ENCODE peak calls at places on chromosomes 12 and 14, in four cellular contexts. K, C, I and F are unnamed samples.

GRCh38 chr14:93743270-93744060 is 44.8 kb downstream of the PRIMA1 start:
- DNase-seq in C (no peak), I (no peak), K (no peak), F (no peak)

GRCh38 chr12:9221476-9221875 is 13.3 kb upstream of the PZP start:
- DNase-seq in C (no peak), I (no peak), K (no peak), F (no peak)

GRCh38 chr14:37600880-37601741 is 5.7 kb downstream of the TTC6 start:
- DNase-seq in I (no peak), C (no peak), K (no peak), F (no peak)

GRCh38 chr14:90500665-90501370 is 104.0 kb downstream of the CALM1 start:
- DNase-seq in I (no peak), K (no peak), C (no peak), F (no peak)

GRCh38 chr12:94761559-94761958 is 111.2 kb upstream of the TMCC3 start:
- DNase-seq in K (peak), I (peak), C (no peak), F (no peak)

GRCh38 chr14:105076805-105077648 is 11.8 kb upstream of the GPR132 start:
- DNase-seq in K (no peak), C (peak), I (no peak), F (no peak)

GRCh38 chr12:3553221-3553620 is 62.2 kb downstream of the PRMT8 start:
- DNase-seq in C (no peak), I (no peak), K (no peak), F (no peak)

GRCh38 chr12:130948136-130948535 is 5.6 kb upstream of the ADGRD1 start:
- DNase-seq in I (no peak), C (no peak), K (no peak), F (no peak)

GRCh38 chr12:103053089-103053488 is 95.6 kb downstream of the ASCL1 start:
- DNase-seq in I (no peak), K (no peak), C (no peak), F (no peak)

GRCh38 chr12:64674367-64674922 is 64.2 kb downstream of the RASSF3 start:
- DNase-seq in C (peak), I (no peak), K (no peak), F (no peak)

GRCh38 chr12:80187660-80188090 is 88.3 kb downstream of the OTOGL start:
- DNase-seq in K (no peak), I (peak), C (peak), F (no peak)

GRCh38 chr12:77816196-77816595 is 14.5 kb upstream of the NAV3 start:
- DNase-seq in I (no peak), K (no peak), C (no peak), F (peak)
- TF ChIP-seq CTCF in I (no peak), K (no peak), C (no peak), F (no peak)

GRCh38 chr12:132194056-132194455 is 49.8 kb downstream of the NOC4L start:
- DNase-seq in K (no peak), C (peak), I (peak), F (no peak)
- TF ChIP-seq CTCF in K (no peak), C (peak), I (no peak), F (peak)

DNA sequence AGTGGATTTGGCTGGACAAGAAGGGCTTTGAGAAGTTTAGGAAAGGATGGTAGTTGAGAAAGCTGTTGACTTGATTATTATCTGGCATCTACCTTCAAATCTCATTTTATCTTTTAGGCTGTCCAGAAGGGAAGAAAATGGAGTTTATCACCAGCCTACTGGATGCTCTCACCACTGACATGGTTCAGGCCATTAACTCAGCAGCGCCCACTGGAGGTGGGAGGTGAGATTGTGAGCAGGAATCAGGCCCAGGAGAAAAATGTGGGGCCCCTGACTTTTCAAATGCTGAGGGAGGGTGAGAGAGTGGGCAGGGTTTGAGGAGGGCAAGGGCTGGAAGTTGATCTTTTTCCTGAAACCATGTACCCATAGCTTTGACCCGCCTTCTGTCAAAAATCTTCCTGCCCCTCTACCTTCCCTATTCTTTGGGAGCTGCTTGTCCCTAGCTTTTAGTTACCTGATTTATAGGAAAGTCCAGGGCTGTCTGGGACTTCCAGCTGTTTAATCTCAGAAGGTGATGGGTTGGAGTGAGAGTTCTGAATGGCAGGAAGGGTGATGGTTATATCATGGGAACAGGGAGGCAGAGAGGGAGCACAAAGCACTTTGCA is 134.2 kb downstream of the SMOC1 start:
- DNase-seq in K (no peak), I (peak), C (peak), F (peak)
- TF ChIP-seq CTCF in K (peak), I (peak), C (peak), F (peak)

GRCh38 chr12:6753772-6754356 is 923 bp upstream of the MLF2 start:
- DNase-seq in C (no peak), K (no peak), I (no peak), F (no peak)
- TF ChIP-seq CTCF in C (peak), K (no peak), I (peak), F (no peak)

GRCh38 chr12:111194703-111195051 is 174.2 kb downstream of the PHETA1 start:
- DNase-seq in I (no peak), K (no peak), C (no peak), F (no peak)
- TF ChIP-seq CTCF in I (no peak), K (no peak), C (no peak), F (no peak)

GRCh38 chr14:99230271-99231141 is 41.5 kb downstream of the BCL11B start:
- DNase-seq in K (no peak), I (no peak), C (peak), F (no peak)
- TF ChIP-seq CTCF in K (no peak), I (peak), C (peak), F (no peak)

GRCh38 chr12:109477185-109477962 is at the start of the genes KCTD10 and UBE3B:
- DNase-seq in K (peak), I (peak), C (peak), F (peak)
- TF ChIP-seq CTCF in K (no peak), I (no peak), C (no peak), F (no peak)

DNA sequence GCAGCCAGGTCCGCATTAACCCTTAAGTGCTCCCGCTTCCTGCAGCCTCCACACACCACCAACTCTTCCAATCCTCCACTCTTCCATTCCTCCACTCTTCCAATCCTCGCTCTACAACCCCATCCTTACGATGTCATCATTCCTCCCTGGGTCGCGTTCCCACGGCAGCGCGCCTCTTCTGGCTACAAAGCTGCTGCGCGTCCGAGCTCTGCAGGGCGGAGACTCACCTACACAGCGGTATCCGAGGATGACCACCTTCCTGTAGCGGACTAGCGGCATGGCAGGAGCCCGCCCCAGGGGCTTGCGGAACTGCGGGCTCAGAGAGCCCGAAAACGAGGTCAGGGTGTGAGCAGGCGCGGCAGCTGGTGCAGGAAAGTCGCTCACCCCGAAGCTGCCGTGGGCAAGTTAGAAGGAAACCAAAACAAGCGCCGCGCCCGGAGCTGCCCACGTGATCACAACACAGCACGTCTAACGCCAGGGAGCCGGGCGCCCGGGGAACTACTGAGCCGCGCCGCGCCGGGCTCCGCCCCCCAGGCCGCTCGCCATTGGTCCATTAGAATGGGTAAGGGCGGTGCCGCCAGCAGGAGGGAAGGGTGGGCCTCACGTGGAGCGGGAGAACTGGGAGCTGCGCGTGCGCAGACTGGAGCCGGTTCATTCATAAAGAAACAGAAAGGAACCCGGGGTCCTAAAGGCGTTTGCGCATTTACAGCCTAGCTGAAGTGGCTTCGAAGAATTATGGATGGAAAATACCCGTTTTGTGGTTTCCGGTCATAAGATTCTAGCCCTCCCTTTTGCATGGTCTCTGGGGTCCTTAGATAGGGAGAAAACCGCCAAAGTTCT is at the start of gene RHEBL1:
- DNase-seq in K (peak), C (peak), I (peak), F (peak)
- TF ChIP-seq CTCF in K (peak), C (no peak), I (no peak), F (peak)